ENCODE peak calls at places on chromosomes 2 and 18, in four cellular contexts. R is occipital lobe, I is globus pallidus, Z is SK-MEL-5. W is an unnamed sample.

GRCh38 chr2:239603411-239604356 is 202.9 kb upstream of the HDAC4 start:
- DNase-seq in I (no peak), Z (no peak), R (no peak), W (no peak)

GRCh38 chr18:10928971-10929373 is 220.4 kb downstream of the PIEZO2 start:
- DNase-seq in R (no peak), I (no peak), Z (no peak), W (peak)

GRCh38 chr2:63044360-63045327 is 6.0 kb upstream of the OTX1 start:
- DNase-seq in Z (no peak), I (no peak), R (no peak), W (no peak)

GRCh38 chr2:237904806-237905599 is 45.6 kb downstream of the RAMP1 start:
- DNase-seq in R (no peak), Z (peak), I (peak), W (no peak)

GRCh38 chr2:2502150-2502549 is 171.1 kb upstream of the MYT1L start:
- DNase-seq in Z (no peak), R (no peak), I (no peak), W (no peak)

GRCh38 chr2:32235315-32235714 is 29.4 kb downstream of the NLRC4 start:
- DNase-seq in Z (peak), R (no peak), I (no peak), W (no peak)

GRCh38 chr2:98654702-98655488 is 46.5 kb downstream of the UNC50 start:
- DNase-seq in Z (no peak), I (no peak), R (no peak), W (no peak)

GRCh38 chr2:78676921-78677696 is 348.4 kb upstream of the REG3G start:
- DNase-seq in Z (peak), R (no peak), I (no peak), W (no peak)

GRCh38 chr2:100891911-100892642 is 72.1 kb downstream of the NPAS2 start:
- DNase-seq in R (no peak), I (no peak), Z (no peak), W (no peak)

GRCh38 chr2:48454504-48454903 is 75.5 kb upstream of the STON1 start:
- DNase-seq in I (no peak), R (no peak), Z (peak), W (no peak)

GRCh38 chr2:196284033-196284844 is 112.9 kb upstream of the STK17B start:
- DNase-seq in I (no peak), Z (no peak), R (no peak), W (no peak)

GRCh38 chr18:45467307-45467706 is 148.0 kb upstream of the SLC14A2 start:
- DNase-seq in R (no peak), Z (no peak), I (no peak), W (no peak)

GRCh38 chr18:475202-475624 is 25.3 kb downstream of the COLEC12 start:
- DNase-seq in Z (peak), I (no peak), R (no peak), W (no peak)

GRCh38 chr2:205957452-205958154 is 128.4 kb downstream of the INO80D start:
- DNase-seq in I (no peak), R (no peak), Z (no peak), W (no peak)

GRCh38 chr18:26301681-26302080 is 75.4 kb downstream of the TAF4B start:
- DNase-seq in I (peak), Z (peak), R (no peak), W (no peak)

GRCh38 chr2:228318218-228318617 is 136.7 kb upstream of the SPHKAP start:
- DNase-seq in R (no peak), Z (peak), I (no peak), W (no peak)

GRCh38 chr2:120598416-120598815 is 137.3 kb upstream of the GLI2 start:
- DNase-seq in R (no peak), I (no peak), Z (no peak), W (no peak)

GRCh38 chr2:150878347-150878746 is 383.3 kb downstream of the RBM43 start:
- DNase-seq in R (no peak), I (no peak), Z (peak), W (no peak)

GRCh38 chr18:6509417-6510198 is 94.9 kb upstream of the L3MBTL4 start:
- DNase-seq in Z (no peak), I (no peak), R (no peak), W (no peak)

GRCh38 chr2:236977199-236977883 is 108.3 kb upstream of the COPS8 start:
- DNase-seq in R (no peak), I (no peak), Z (no peak), W (no peak)

W was measured in GM10248.